ENCODE peak calls at places on chromosomes 3 and 15, in seven cellular contexts. G is HFFc6, D is HFF-Myc, U is OCI-LY7, F is cardiac muscle cell, B is HCT116, J is astrocyte. W is an unnamed sample.

GRCh38 chr3:158771982-158772381 is 29.9 kb upstream of the MFSD1 start:
- DNase-seq in G (no peak), D (no peak), U (no peak), F (no peak), B (no peak), J (no peak), W (no peak)

GRCh38 chr3:170741756-170742530 is 128.1 kb downstream of the RPL22L1 start:
- DNase-seq in G (no peak), D (peak), U (no peak), F (no peak), B (no peak), J (peak), W (no peak)

GRCh38 chr15:22227411-22227810 is 147.1 kb downstream of the OR4M2 start:
- DNase-seq in G (no peak), D (no peak), U (no peak), F (no peak), B (no peak), J (no peak), W (no peak)

GRCh38 chr15:70092462-70092850 is 5.3 kb downstream of the TLE3 start:
- DNase-seq in G (no peak), D (no peak), U (no peak), F (peak), B (no peak), J (no peak), W (no peak)

GRCh38 chr3:119311191-119311925 is 17.2 kb downstream of the ARHGAP31 start:
- DNase-seq in G (peak), D (no peak), U (no peak), F (peak), B (no peak), J (peak), W (no peak)

GRCh38 chr3:99023590-99024192 is 122.2 kb upstream of the DCBLD2 start:
- DNase-seq in G (peak), D (peak), U (peak), F (peak), B (peak), J (peak), W (no peak)

GRCh38 chr15:60473135-60473534 is 5.8 kb downstream of the ICE2 start:
- DNase-seq in G (no peak), D (no peak), U (no peak), F (no peak), B (no peak), J (no peak), W (no peak)

GRCh38 chr3:149830902-149831301 is 17.9 kb downstream of the RNF13 start:
- DNase-seq in G (no peak), D (no peak), U (peak), F (no peak), B (no peak), J (no peak), W (no peak)

GRCh38 chr15:99447497-99448371 is 118.0 kb upstream of the MEF2A start:
- DNase-seq in G (no peak), D (no peak), U (peak), F (peak), B (no peak), J (no peak), W (peak)

GRCh38 chr15:66172339-66172980 is 81.1 kb downstream of the MEGF11 start:
- DNase-seq in G (no peak), D (no peak), U (no peak), F (no peak), B (no peak), J (no peak), W (no peak)

GRCh38 chr15:94083467-94083991 is 147.8 kb upstream of the MCTP2 start:
- DNase-seq in G (peak), D (no peak), U (no peak), F (peak), B (no peak), J (peak), W (no peak)

GRCh38 chr3:187136936-187137335 is 2.4 kb downstream of the RPL39L start:
- DNase-seq in G (peak), D (no peak), U (no peak), F (peak), B (peak), J (peak), W (no peak)

GRCh38 chr3:138963161-138963560 is 16.1 kb downstream of the FOXL2NB start:
- DNase-seq in G (no peak), D (no peak), U (no peak), F (no peak), B (no peak), J (no peak), W (no peak)

GRCh38 chr3:18740631-18741583 is 315.8 kb upstream of the SATB1 start:
- DNase-seq in G (no peak), D (no peak), U (peak), F (no peak), B (no peak), J (no peak), W (no peak)

GRCh38 chr3:53045107-53045783 is 628 bp downstream of the SFMBT1 start:
- DNase-seq in G (peak), D (no peak), U (peak), F (peak), B (no peak), J (no peak), W (peak)

GRCh38 chr3:51988286-51989146 is 5.2 kb downstream of the ACY1 start:
- DNase-seq in G (no peak), D (no peak), U (no peak), F (no peak), B (no peak), J (no peak), W (no peak)

GRCh38 chr15:40314723-40315276 is 7.1 kb upstream of the PLCB2 start:
- DNase-seq in G (peak), D (no peak), U (no peak), F (peak), B (no peak), J (no peak), W (no peak)

GRCh38 chr3:36166477-36166876 is 213.8 kb upstream of the STAC start:
- DNase-seq in G (no peak), D (peak), U (no peak), F (no peak), B (peak), J (peak), W (no peak)

GRCh38 chr3:8416965-8417364 is 84.7 kb upstream of the LMCD1 start:
- DNase-seq in G (no peak), D (no peak), U (peak), F (peak), B (peak), J (no peak), W (no peak)

GRCh38 chr3:42216302-42216701 is 49.7 kb downstream of the CCK start:
- DNase-seq in G (no peak), D (no peak), U (peak), F (no peak), B (no peak), J (no peak), W (no peak)

GRCh38 chr3:126108689-126109075 is 24.8 kb upstream of the SLC41A3 start:
- DNase-seq in G (no peak), D (no peak), U (no peak), F (no peak), B (no peak), J (no peak), W (no peak)

GRCh38 chr3:100210777-100211145 is 50.0 kb upstream of the TBC1D23 start:
- DNase-seq in G (peak), D (peak), U (no peak), F (peak), B (no peak), J (peak), W (no peak)

GRCh38 chr15:80073197-80073596 is 13.7 kb downstream of the ZFAND6 start:
- DNase-seq in G (no peak), D (no peak), U (no peak), F (no peak), B (no peak), J (no peak), W (no peak)

GRCh38 chr3:11653298-11654055 is 9.8 kb upstream of the VGLL4 start:
- DNase-seq in G (no peak), D (no peak), U (no peak), F (no peak), B (no peak), J (no peak), W (no peak)

GRCh38 chr3:173399001-173399400 is 1.5 kb downstream of the NLGN1 start:
- DNase-seq in G (no peak), D (no peak), U (no peak), F (no peak), B (no peak), J (no peak), W (no peak)

GRCh38 chr3:15889936-15890335 is 92.2 kb upstream of the ANKRD28 start:
- DNase-seq in G (no peak), D (no peak), U (no peak), F (no peak), B (no peak), J (no peak), W (no peak)

GRCh38 chr3:127589600-127590281 is 792 bp downstream of the TPRA1 start:
- DNase-seq in G (no peak), D (no peak), U (peak), F (no peak), B (no peak), J (no peak), W (no peak)

GRCh38 chr3:82274897-82275296 is 513.5 kb upstream of the GBE1 start:
- DNase-seq in G (no peak), D (no peak), U (no peak), F (no peak), B (no peak), J (peak), W (no peak)

GRCh38 chr3:11749486-11749885 is 97.2 kb downstream of the TAMM41 start:
- DNase-seq in G (no peak), D (peak), U (no peak), F (no peak), B (no peak), J (no peak), W (no peak)

GRCh38 chr15:77037475-77038209 is 33.3 kb downstream of the TSPAN3 start:
- DNase-seq in G (no peak), D (no peak), U (no peak), F (no peak), B (no peak), J (no peak), W (peak)

GRCh38 chr3:149971403-149972075 is 844 bp upstream of the PFN2 start:
- DNase-seq in G (peak), D (no peak), U (peak), F (no peak), B (peak), J (peak), W (no peak)

GRCh38 chr3:50651875-50652529 is 22.7 kb upstream of the DOCK3 start:
- DNase-seq in G (no peak), D (no peak), U (no peak), F (no peak), B (no peak), J (no peak), W (no peak)

GRCh38 chr3:168117853-168118313 is 22.2 kb upstream of the GOLIM4 start:
- DNase-seq in G (peak), D (no peak), U (no peak), F (peak), B (no peak), J (peak), W (no peak)

GRCh38 chr3:102069211-102069662 is 219.9 kb downstream of the NFKBIZ start:
- DNase-seq in G (peak), D (no peak), U (no peak), F (peak), B (no peak), J (peak), W (no peak)

GRCh38 chr15:56496635-56497034 is 31.7 kb upstream of the MNS1 start:
- DNase-seq in G (peak), D (peak), U (peak), F (peak), B (peak), J (peak), W (no peak)

GRCh38 chr3:172142074-172143059 is 103.0 kb downstream of the FNDC3B start:
- DNase-seq in G (peak), D (peak), U (peak), F (peak), B (no peak), J (peak), W (no peak)

GRCh38 chr3:45593708-45594601 is 596 bp upstream of the LIMD1 start:
- DNase-seq in G (peak), D (no peak), U (peak), F (peak), B (peak), J (peak), W (peak)

GRCh38 chr3:157499342-157499963 is 3.8 kb downstream of the VEPH1 start:
- DNase-seq in G (no peak), D (no peak), U (no peak), F (peak), B (peak), J (peak), W (no peak)

GRCh38 chr15:83475551-83475950 is 28.4 kb downstream of the SH3GL3 start:
- DNase-seq in G (peak), D (no peak), U (no peak), F (peak), B (no peak), J (peak), W (no peak)

GRCh38 chr3:4493931-4494806 is 1.0 kb downstream of the ITPR1 start:
- DNase-seq in G (no peak), D (no peak), U (peak), F (peak), B (no peak), J (peak), W (no peak)

GRCh38 chr15:44130778-44131177 is 64.3 kb downstream of the FRMD5 start:
- DNase-seq in G (no peak), D (no peak), U (no peak), F (peak), B (no peak), J (no peak), W (no peak)
- TF ChIP-seq CTCF in G (peak), D (no peak), U (no peak), F (no peak), B (peak), J (no peak), W (no peak)

DNA sequence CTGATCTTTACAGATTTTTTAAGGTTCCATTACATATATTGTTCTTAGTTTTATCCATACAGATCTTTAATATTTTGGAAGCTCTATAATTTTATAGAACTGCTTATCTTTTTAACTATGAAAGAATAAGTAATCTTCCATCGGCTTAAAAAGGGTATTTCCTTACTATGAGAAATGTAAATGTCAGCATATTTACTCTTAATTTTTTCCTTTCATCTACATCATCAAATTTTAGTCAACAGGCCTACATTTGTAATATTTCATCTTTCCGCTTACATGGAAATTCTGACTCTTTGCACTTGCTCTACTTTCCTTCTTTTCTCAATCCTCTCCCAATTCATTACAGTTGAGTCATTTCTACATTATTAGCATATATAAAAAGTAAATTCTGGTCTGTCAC is 111.3 kb upstream of the GOLGA6L6 start:
- DNase-seq in G (no peak), D (no peak), U (no peak), F (no peak), B (no peak), J (no peak), W (no peak)
- TF ChIP-seq CTCF in G (no peak), D (no peak), U (no peak), F (no peak), B (no peak), J (no peak), W (no peak)

DNA sequence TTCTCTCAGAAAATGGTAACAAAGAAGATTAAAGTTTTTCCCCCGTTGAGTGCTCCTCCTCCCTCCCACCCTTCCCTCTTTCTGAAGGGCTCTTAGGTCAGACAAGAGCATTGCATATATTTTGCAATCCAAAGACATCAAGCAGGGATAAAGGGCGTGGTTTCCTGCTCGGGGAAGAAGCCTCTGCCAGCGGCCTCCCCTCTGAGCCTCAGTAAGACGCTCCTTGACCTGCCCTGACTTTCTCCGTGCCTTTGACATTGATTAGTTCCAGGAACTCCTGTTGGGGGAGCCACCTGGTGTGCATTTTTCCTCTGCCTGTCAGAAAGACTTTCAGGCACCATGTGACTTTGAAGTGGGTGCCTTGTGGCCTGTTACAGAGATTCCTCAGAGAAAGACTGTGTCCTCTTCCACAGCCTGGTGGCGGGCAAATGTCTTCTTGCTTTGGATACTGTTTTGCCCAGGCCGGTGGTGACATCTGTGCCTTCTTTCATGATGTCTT is 87.2 kb upstream of the TBL1XR1 start:
- DNase-seq in G (no peak), D (peak), U (no peak), F (peak), B (peak), J (peak), W (no peak)
- TF ChIP-seq CTCF in G (no peak), D (no peak), U (peak), F (no peak), B (no peak), J (no peak), W (no peak)

GRCh38 chr3:47002490-47003410 is 23.3 kb downstream of the NBEAL2 start:
- DNase-seq in G (no peak), D (no peak), U (no peak), F (no peak), B (no peak), J (no peak), W (no peak)
- TF ChIP-seq CTCF in G (peak), D (no peak), U (peak), F (no peak), B (no peak), J (no peak), W (no peak)

GRCh38 chr15:75203017-75203907 is 1.6 kb downstream of the C15orf39 start:
- DNase-seq in G (peak), D (no peak), U (peak), F (peak), B (no peak), J (no peak), W (no peak)
- TF ChIP-seq CTCF in G (no peak), D (no peak), U (no peak), F (no peak), B (no peak), J (no peak), W (no peak)